ENCODE peak calls at places on chromosome 13, in six cellular contexts. Z is K562, R is GM12878, A is H1, B is HepG2, O is GM12892. N is an unnamed sample.

GRCh38 chr13:26132756-26133155 is 80.9 kb upstream of the SHISA2 start:
- DNase-seq in O (no peak), A (no peak), B (no peak), Z (peak; percentile 8), R (no peak), N (no peak)

GRCh38 chr13:50319603-50320296 is 304.5 kb downstream of the KCNRG start:
- DNase-seq in O (no peak), A (no peak), Z (peak; percentile 78), R (no peak), B (peak; percentile 24), N (no peak)

GRCh38 chr13:19782049-19782726 is 557 bp downstream of the PSPC1 start:
- DNase-seq in A (peak; percentile 57), R (no peak), O (peak; percentile 37), Z (peak; percentile 37), B (no peak), N (peak; percentile 36)

GRCh38 chr13:80040219-80040976 is 300.5 kb downstream of the SPRY2 start:
- DNase-seq in B (no peak), A (no peak), Z (no peak), R (no peak), O (no peak), N (no peak)

GRCh38 chr13:99033814-99034213 is 56.0 kb upstream of the DOCK9 start:
- DNase-seq in O (no peak), Z (no peak), A (no peak), R (no peak), B (peak; percentile 21), N (no peak)

GRCh38 chr13:69565334-69565733 is 542.3 kb upstream of the ATXN8OS start:
- DNase-seq in Z (peak; percentile 23), O (no peak), A (no peak), R (peak; percentile 12), B (peak; percentile 52), N (peak; percentile 4)

GRCh38 chr13:91017031-91017668 is 330.3 kb upstream of the MIR17HG start:
- DNase-seq in R (peak; percentile 9), Z (peak; percentile 90), A (peak; percentile 74), O (peak; percentile 13), B (no peak), N (peak; percentile 24)

GRCh38 chr13:112454648-112455334 is 78.6 kb downstream of the SPACA7 start:
- DNase-seq in O (no peak), A (peak; percentile 24), R (no peak), Z (no peak), B (no peak), N (no peak)

GRCh38 chr13:71751074-71751473 is 115.9 kb downstream of the DACH1 start:
- DNase-seq in B (no peak), O (no peak), Z (no peak), A (no peak), R (no peak), N (no peak)

GRCh38 chr13:91346848-91347211 is 657 bp upstream of the MIR17HG start:
- DNase-seq in R (peak; percentile 25), A (no peak), B (no peak), O (no peak), Z (peak; percentile 86), N (no peak)

GRCh38 chr13:33353210-33353609 is 67.7 kb upstream of the STARD13 start:
- DNase-seq in A (no peak), R (peak; percentile 11), B (no peak), O (no peak), Z (no peak), N (peak; percentile 17)

GRCh38 chr13:42279080-42279479 is 7.1 kb downstream of the AKAP11 start:
- DNase-seq in Z (no peak), A (no peak), R (no peak), B (no peak), O (no peak), N (no peak)
- TF ChIP-seq TAF1 in Z (no peak), A (no peak), R (no peak), B (no peak), O (no peak), N (no peak)

GRCh38 chr13:73254827-73255226 is 196.0 kb downstream of the KLF5 start:
- DNase-seq in Z (no peak), O (no peak), B (no peak), R (no peak), A (no peak), N (no peak)

GRCh38 chr13:73258396-73258795 is 199.6 kb downstream of the KLF5 start:
- DNase-seq in B (no peak), Z (no peak), R (no peak), O (no peak), A (no peak), N (no peak)

GRCh38 chr13:73262862-73263627 is 204.2 kb downstream of the KLF5 start:
- DNase-seq in R (no peak), O (no peak), B (no peak), A (no peak), Z (no peak), N (no peak)

GRCh38 chr13:73261739-73262216 is 203.0 kb downstream of the KLF5 start:
- DNase-seq in Z (no peak), O (no peak), A (no peak), R (no peak), B (no peak), N (no peak)

DNA sequence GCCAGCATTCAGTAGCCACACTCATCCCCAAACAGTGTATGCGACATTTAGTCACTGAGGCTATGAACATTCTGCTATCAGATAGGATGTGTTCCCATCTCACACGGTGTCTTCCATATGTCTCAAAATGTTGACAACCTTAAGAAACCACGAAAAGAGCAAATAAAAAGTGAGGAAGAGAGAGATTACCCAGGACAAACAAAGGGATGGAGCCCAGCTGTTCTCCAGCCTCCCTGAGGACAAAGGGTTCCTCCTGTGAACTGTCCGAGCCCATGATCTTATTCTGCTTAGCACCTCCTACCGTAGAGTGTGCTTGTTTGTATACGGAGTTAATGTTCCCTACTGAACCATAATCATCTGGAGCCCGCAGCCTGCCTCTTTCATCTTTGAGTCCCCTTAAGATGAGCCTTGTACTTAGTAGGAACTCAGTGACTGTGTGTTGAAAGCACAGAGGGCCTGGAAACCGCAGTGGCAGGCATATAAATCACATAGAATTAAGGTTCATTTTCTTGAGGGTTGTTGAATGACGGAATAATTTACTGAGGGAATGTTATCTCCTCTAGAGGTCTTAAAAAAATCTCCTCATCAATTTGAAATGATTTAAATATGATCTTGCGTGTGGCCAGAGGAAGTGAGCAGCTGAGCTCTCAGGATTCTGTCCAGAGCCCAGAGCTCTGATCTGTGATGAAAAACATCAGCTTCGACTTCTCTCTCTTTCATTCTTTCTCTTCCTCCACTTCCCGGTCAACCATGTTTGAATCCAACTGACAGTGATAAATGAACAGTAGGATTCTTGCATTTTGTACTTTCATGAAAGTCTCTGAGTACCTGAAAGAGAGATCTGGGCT is 200.5 kb downstream of the KLF5 start:
- DNase-seq in Z (no peak), A (no peak), R (no peak), B (no peak), O (no peak), N (no peak)
- TF ChIP-seq POLR2AphosphoS5 in Z (no peak), A (no peak), R (no peak), B (no peak), O (no peak), N (no peak)

GRCh38 chr13:45332831-45333219 is 8.2 kb downstream of the TPT1 start:
- DNase-seq in O (no peak), B (no peak), Z (no peak), A (no peak), R (no peak), N (no peak)
- TF ChIP-seq POLR2A in O (no peak), B (peak; percentile 31), Z (peak; percentile 28), A (no peak), R (no peak), N (peak; percentile 40)

GRCh38 chr13:59746291-59746962 is 417.3 kb downstream of the DIAPH3 start:
- DNase-seq in R (no peak), O (no peak), B (no peak), A (no peak), Z (no peak), N (no peak)
- TF ChIP-seq TAF1 in R (no peak), O (no peak), B (no peak), A (no peak), Z (no peak), N (no peak)

GRCh38 chr13:110546933-110547332 is 14.6 kb downstream of the RAB20 start:
- DNase-seq in O (no peak), Z (peak; percentile 18), B (peak; percentile 80), R (no peak), A (no peak), N (no peak)
- TF ChIP-seq POLR2AphosphoS5 in O (no peak), Z (no peak), B (no peak), R (no peak), A (no peak), N (no peak)

GRCh38 chr13:114281351-114282142 is at the start of gene UPF3A:
- DNase-seq in R (peak; percentile 62), O (peak; percentile 73), A (peak; percentile 94), B (peak; percentile 83), Z (peak; percentile 95), N (peak; percentile 77)
- TF ChIP-seq POLR2A in R (peak; percentile 97), O (peak; percentile 93), A (peak; percentile 94), B (peak; percentile 82), Z (peak; percentile 72), N (peak; percentile 83)

GRCh38 chr13:44439615-44440014 is 66.0 kb downstream of the SERP2 start:
- DNase-seq in Z (no peak), B (no peak), A (no peak), R (no peak), O (no peak), N (no peak)

GRCh38 chr13:44438234-44438579 is 64.6 kb downstream of the SERP2 start:
- DNase-seq in Z (no peak), R (no peak), A (no peak), B (no peak), O (no peak), N (no peak)

GRCh38 chr13:44436589-44437337 is 63.1 kb downstream of the SERP2 start:
- DNase-seq in O (no peak), A (peak; percentile 94), R (no peak), Z (peak; percentile 84), B (peak; percentile 86), N (no peak)

GRCh38 chr13:44437356-44438233 is 64.0 kb downstream of the SERP2 start:
- DNase-seq in A (no peak), Z (peak; percentile 30), R (no peak), O (no peak), B (peak; percentile 35), N (no peak)

DNA sequence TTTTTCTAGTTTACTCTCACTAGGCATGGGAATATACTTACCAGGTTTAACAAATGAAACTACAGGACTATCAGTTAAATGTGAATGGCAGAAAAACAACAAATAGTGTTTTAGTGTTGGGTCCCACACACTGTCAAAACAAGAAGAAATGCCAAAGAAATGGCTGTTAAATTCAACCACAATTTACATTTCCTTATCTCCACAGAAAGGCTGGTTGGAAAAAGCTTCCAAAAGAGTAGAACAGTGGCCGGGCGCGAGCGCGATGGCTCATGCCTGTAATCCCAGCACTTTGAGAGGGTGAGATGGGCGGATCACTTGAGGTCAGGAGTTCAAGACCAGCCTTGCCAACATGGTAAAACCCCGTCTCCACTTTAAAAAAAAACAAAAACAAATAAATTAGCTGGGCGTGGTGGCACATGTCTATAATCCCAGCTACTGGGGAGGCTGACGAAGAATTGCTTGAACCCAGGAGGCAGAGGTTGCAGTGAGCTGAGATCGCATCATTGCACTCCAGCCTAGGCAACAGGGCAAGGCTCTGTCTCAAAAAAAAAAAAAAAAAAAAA is 66.5 kb downstream of the SERP2 start:
- DNase-seq in A (no peak), O (no peak), B (no peak), R (no peak), Z (no peak), N (no peak)
- TF ChIP-seq TAF1 in A (no peak), O (no peak), B (no peak), R (no peak), Z (no peak), N (no peak)

GRCh38 chr13:59304596-59304995 is 859.1 kb downstream of the DIAPH3 start:
- DNase-seq in R (no peak), O (no peak), A (no peak), B (no peak), Z (no peak), N (no peak)
- TF ChIP-seq POLR2AphosphoS5 in R (no peak), O (no peak), A (no peak), B (no peak), Z (no peak), N (no peak)

N was measured in GM12891.